ENCODE peak calls at places on chromosome 14, in six cellular contexts. One of them, this sample, is unnamed.

GRCh38 chr14:96042218-96042930 is 3.2 kb downstream of the C14orf132 start:
- DNase-seq in GM23248: peak; percentile 73
- DNase-seq in endodermal cell: no peak
- DNase-seq in K562: no peak
- DNase-seq in neuronal stem cell: no peak
- DNase-seq in endothelial cell of umbilical vein: no peak
- DNase-seq in this sample: peak; percentile 69

GRCh38 chr14:27528328-27528727 is 930.5 kb upstream of the NOVA1 start:
- DNase-seq in K562: peak; percentile 2
- DNase-seq in endothelial cell of umbilical vein: peak; percentile 50
- DNase-seq in endodermal cell: no peak
- DNase-seq in neuronal stem cell: peak; percentile 18
- DNase-seq in GM23248: peak; percentile 7
- DNase-seq in this sample: no peak

GRCh38 chr14:86575141-86575540 is 1045.2 kb downstream of the FLRT2 start:
- DNase-seq in GM23248: no peak
- DNase-seq in K562: no peak
- DNase-seq in neuronal stem cell: no peak
- DNase-seq in endodermal cell: no peak
- DNase-seq in endothelial cell of umbilical vein: no peak
- DNase-seq in this sample: peak; percentile 32

GRCh38 chr14:89616425-89617141 is 199.6 kb upstream of the FOXN3 start:
- DNase-seq in neuronal stem cell: no peak
- DNase-seq in GM23248: peak; percentile 62
- DNase-seq in K562: no peak
- DNase-seq in endodermal cell: peak; percentile 51
- DNase-seq in endothelial cell of umbilical vein: peak; percentile 28
- DNase-seq in this sample: peak; percentile 39

GRCh38 chr14:61322011-61322798 is 826 bp downstream of the PRKCH start:
- DNase-seq in GM23248: no peak
- DNase-seq in neuronal stem cell: no peak
- DNase-seq in endothelial cell of umbilical vein: no peak
- DNase-seq in endodermal cell: peak; percentile 71
- DNase-seq in K562: no peak
- DNase-seq in this sample: no peak

GRCh38 chr14:103391048-103391447 is 5.8 kb downstream of the MARK3 start:
- DNase-seq in neuronal stem cell: no peak
- DNase-seq in endothelial cell of umbilical vein: peak; percentile 80
- DNase-seq in endodermal cell: no peak
- DNase-seq in GM23248: peak; percentile 84
- DNase-seq in K562: peak; percentile 19
- DNase-seq in this sample: peak; percentile 87

GRCh38 chr14:68297871-68298468 is 478.4 kb downstream of the RAD51B start:
- DNase-seq in endothelial cell of umbilical vein: peak; percentile 58
- DNase-seq in neuronal stem cell: no peak
- DNase-seq in GM23248: peak; percentile 20
- DNase-seq in K562: no peak
- DNase-seq in endodermal cell: peak; percentile 64
- DNase-seq in this sample: peak; percentile 38

GRCh38 chr14:105069887-105070759 is 4.9 kb upstream of the GPR132 start:
- DNase-seq in GM23248: peak; percentile 45
- DNase-seq in K562: peak; percentile 47
- DNase-seq in neuronal stem cell: no peak
- DNase-seq in endothelial cell of umbilical vein: no peak
- DNase-seq in endodermal cell: peak; percentile 39
- DNase-seq in this sample: peak; percentile 33

GRCh38 chr14:78530078-78530477 is 359.9 kb downstream of the NRXN3 start:
- DNase-seq in endothelial cell of umbilical vein: no peak
- DNase-seq in endodermal cell: peak; percentile 89
- DNase-seq in GM23248: peak; percentile 41
- DNase-seq in neuronal stem cell: peak; percentile 76
- DNase-seq in K562: peak; percentile 29
- DNase-seq in this sample: no peak

GRCh38 chr14:50410016-50410530 is 13.4 kb upstream of the CDKL1 start:
- DNase-seq in endodermal cell: no peak
- DNase-seq in K562: no peak
- DNase-seq in GM23248: no peak
- DNase-seq in neuronal stem cell: no peak
- DNase-seq in endothelial cell of umbilical vein: no peak
- DNase-seq in this sample: no peak

GRCh38 chr14:103694572-103695026 is 20.7 kb downstream of the XRCC3 start:
- DNase-seq in endothelial cell of umbilical vein: no peak
- DNase-seq in K562: no peak
- DNase-seq in endodermal cell: peak; percentile 64
- DNase-seq in neuronal stem cell: no peak
- DNase-seq in GM23248: no peak
- DNase-seq in this sample: no peak

GRCh38 chr14:61103541-61104339 is 122.7 kb downstream of the SLC38A6 start:
- DNase-seq in neuronal stem cell: no peak
- DNase-seq in GM23248: peak; percentile 97
- DNase-seq in endodermal cell: peak; percentile 78
- DNase-seq in K562: peak; percentile 84
- DNase-seq in endothelial cell of umbilical vein: peak; percentile 94
- DNase-seq in this sample: peak; percentile 99

GRCh38 chr14:105864651-105865265 is 338.4 kb downstream of the TMEM121 start:
- DNase-seq in K562: no peak
- DNase-seq in endothelial cell of umbilical vein: no peak
- DNase-seq in GM23248: no peak
- DNase-seq in neuronal stem cell: no peak
- DNase-seq in endodermal cell: peak; percentile 17
- DNase-seq in this sample: no peak

GRCh38 chr14:105879867-105880561 is 353.6 kb downstream of the TMEM121 start:
- DNase-seq in endodermal cell: peak; percentile 17
- DNase-seq in K562: no peak
- DNase-seq in neuronal stem cell: no peak
- DNase-seq in endothelial cell of umbilical vein: no peak
- DNase-seq in GM23248: no peak
- DNase-seq in this sample: no peak

GRCh38 chr14:90785474-90785873 is 30.8 kb downstream of the TTC7B start:
- DNase-seq in K562: no peak
- DNase-seq in neuronal stem cell: no peak
- DNase-seq in endodermal cell: peak; percentile 73
- DNase-seq in endothelial cell of umbilical vein: peak; percentile 37
- DNase-seq in GM23248: peak; percentile 24
- DNase-seq in this sample: no peak

GRCh38 chr14:55000381-55000780 is 26.5 kb downstream of the WDHD1 start:
- DNase-seq in GM23248: no peak
- DNase-seq in endodermal cell: no peak
- DNase-seq in endothelial cell of umbilical vein: no peak
- DNase-seq in neuronal stem cell: no peak
- DNase-seq in K562: no peak
- DNase-seq in this sample: peak; percentile 58

GRCh38 chr14:78697341-78697740 is 527.2 kb downstream of the NRXN3 start:
- DNase-seq in GM23248: peak; percentile 62
- DNase-seq in K562: peak; percentile 8
- DNase-seq in endodermal cell: no peak
- DNase-seq in endothelial cell of umbilical vein: peak; percentile 46
- DNase-seq in neuronal stem cell: no peak
- DNase-seq in this sample: peak; percentile 26

GRCh38 chr14:63249112-63249511 is 44.9 kb downstream of the RHOJ start:
- DNase-seq in neuronal stem cell: no peak
- DNase-seq in endothelial cell of umbilical vein: peak; percentile 79
- DNase-seq in endodermal cell: no peak
- DNase-seq in GM23248: peak; percentile 26
- DNase-seq in K562: no peak
- DNase-seq in this sample: peak; percentile 48

GRCh38 chr14:90054803-90055202 is 7.0 kb upstream of the KCNK13 start:
- DNase-seq in GM23248: no peak
- DNase-seq in endothelial cell of umbilical vein: no peak
- DNase-seq in neuronal stem cell: no peak
- DNase-seq in K562: no peak
- DNase-seq in endodermal cell: no peak
- DNase-seq in this sample: no peak

GRCh38 chr14:36791402-36791801 is 129.7 kb downstream of the PAX9 start:
- DNase-seq in endothelial cell of umbilical vein: no peak
- DNase-seq in endodermal cell: no peak
- DNase-seq in neuronal stem cell: no peak
- DNase-seq in K562: no peak
- DNase-seq in GM23248: no peak
- DNase-seq in this sample: no peak

GRCh38 chr14:80705241-80705980 is 236.1 kb downstream of the CEP128 start:
- DNase-seq in endothelial cell of umbilical vein: no peak
- DNase-seq in K562: no peak
- DNase-seq in GM23248: no peak
- DNase-seq in endodermal cell: no peak
- DNase-seq in neuronal stem cell: no peak
- DNase-seq in this sample: no peak

GRCh38 chr14:69246331-69246730 is 13.6 kb upstream of the GALNT16 start:
- DNase-seq in neuronal stem cell: no peak
- DNase-seq in K562: no peak
- DNase-seq in endodermal cell: no peak
- DNase-seq in endothelial cell of umbilical vein: no peak
- DNase-seq in GM23248: no peak
- DNase-seq in this sample: no peak

GRCh38 chr14:91292476-91292875 is 48.0 kb upstream of the GPR68 start:
- DNase-seq in neuronal stem cell: no peak
- DNase-seq in GM23248: no peak
- DNase-seq in endodermal cell: no peak
- DNase-seq in K562: no peak
- DNase-seq in endothelial cell of umbilical vein: no peak
- DNase-seq in this sample: no peak

GRCh38 chr14:95307402-95308041 is 12.2 kb downstream of the CLMN start:
- DNase-seq in neuronal stem cell: no peak
- DNase-seq in K562: no peak
- DNase-seq in endothelial cell of umbilical vein: no peak
- DNase-seq in endodermal cell: no peak
- DNase-seq in GM23248: no peak
- DNase-seq in this sample: no peak

GRCh38 chr14:52802597-52802996 is 11.2 kb upstream of the GNPNAT1 start:
- DNase-seq in K562: no peak
- DNase-seq in endodermal cell: no peak
- DNase-seq in GM23248: peak; percentile 95
- DNase-seq in endothelial cell of umbilical vein: no peak
- DNase-seq in neuronal stem cell: no peak
- DNase-seq in this sample: peak; percentile 92

GRCh38 chr14:55188686-55189295 is 2.6 kb downstream of the DLGAP5 start:
- DNase-seq in K562: no peak
- DNase-seq in endodermal cell: no peak
- DNase-seq in GM23248: peak; percentile 61
- DNase-seq in neuronal stem cell: no peak
- DNase-seq in endothelial cell of umbilical vein: peak; percentile 56
- DNase-seq in this sample: peak; percentile 31

GRCh38 chr14:20606190-20606901 is 15.2 kb upstream of the RNASE12 start:
- DNase-seq in endothelial cell of umbilical vein: peak; percentile 55
- DNase-seq in neuronal stem cell: no peak
- DNase-seq in GM23248: peak; percentile 59
- DNase-seq in endodermal cell: peak; percentile 84
- DNase-seq in K562: peak; percentile 44
- DNase-seq in this sample: peak; percentile 34

GRCh38 chr14:53599221-53599945 is 357.2 kb downstream of the BMP4 start:
- DNase-seq in endothelial cell of umbilical vein: no peak
- DNase-seq in GM23248: no peak
- DNase-seq in endodermal cell: no peak
- DNase-seq in neuronal stem cell: no peak
- DNase-seq in K562: no peak
- DNase-seq in this sample: peak; percentile 12

GRCh38 chr14:70698288-70698687 is 56.6 kb downstream of the TTC9 start:
- DNase-seq in K562: peak; percentile 52
- DNase-seq in neuronal stem cell: no peak
- DNase-seq in endodermal cell: peak; percentile 47
- DNase-seq in endothelial cell of umbilical vein: no peak
- DNase-seq in GM23248: peak; percentile 72
- DNase-seq in this sample: peak; percentile 19

GRCh38 chr14:79840068-79840467 is 371.2 kb downstream of the DIO2 start:
- DNase-seq in neuronal stem cell: no peak
- DNase-seq in endodermal cell: no peak
- DNase-seq in endothelial cell of umbilical vein: no peak
- DNase-seq in GM23248: no peak
- DNase-seq in K562: no peak
- DNase-seq in this sample: no peak

GRCh38 chr14:85529803-85530574 is at the start of gene FLRT2:
- DNase-seq in endothelial cell of umbilical vein: peak; percentile 93
- DNase-seq in neuronal stem cell: peak; percentile 23
- DNase-seq in K562: no peak
- DNase-seq in GM23248: peak; percentile 78
- DNase-seq in endodermal cell: peak; percentile 84
- DNase-seq in this sample: peak; percentile 44
- H3K9ac ChIP-seq in endothelial cell of umbilical vein: peak within 1 kb of the TSS; percentile 97
- H3K9ac ChIP-seq in neuronal stem cell: peak within 1 kb of the TSS; percentile 46
- H3K9ac ChIP-seq in K562: no peak within 1 kb of the TSS
- H3K9ac ChIP-seq in GM23248: peak within 1 kb of the TSS; percentile 92
- H3K9ac ChIP-seq in endodermal cell: peak within 1 kb of the TSS; percentile 31
- H3K9ac ChIP-seq in this sample: peak within 1 kb of the TSS; percentile 70

GRCh38 chr14:93045211-93045674 is 70.5 kb downstream of the ITPK1 start:
- DNase-seq in endodermal cell: peak; percentile 89
- DNase-seq in neuronal stem cell: peak; percentile 60
- DNase-seq in endothelial cell of umbilical vein: peak; percentile 16
- DNase-seq in K562: peak; percentile 33
- DNase-seq in GM23248: no peak
- DNase-seq in this sample: no peak
- H3K9ac ChIP-seq in endodermal cell: no peak overlapping the region
- H3K9ac ChIP-seq in neuronal stem cell: no peak overlapping the region
- H3K9ac ChIP-seq in endothelial cell of umbilical vein: no peak overlapping the region
- H3K9ac ChIP-seq in K562: no peak overlapping the region
- H3K9ac ChIP-seq in GM23248: no peak overlapping the region
- H3K9ac ChIP-seq in this sample: no peak overlapping the region

DNA sequence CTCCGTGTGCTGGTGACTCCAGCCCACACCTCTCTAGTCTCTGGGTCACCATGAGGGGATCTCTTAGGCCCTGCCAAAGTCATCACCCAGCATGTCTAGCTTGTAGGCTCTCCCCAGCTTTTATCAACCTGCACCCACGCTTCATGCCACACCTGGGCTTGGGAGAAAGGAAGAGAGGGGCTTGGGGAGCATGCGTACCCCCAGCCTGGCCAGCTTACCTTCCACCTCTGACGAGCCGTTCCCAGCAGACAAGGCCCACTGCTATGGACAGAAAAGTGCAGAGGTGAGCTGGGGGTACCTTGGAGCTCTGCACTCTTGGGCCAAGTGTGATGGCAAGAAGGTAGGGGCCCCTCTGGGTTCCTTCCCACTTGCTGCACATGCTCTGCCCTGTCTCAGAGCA is 1.7 kb downstream of the PGF start:
- DNase-seq in endodermal cell: no peak
- DNase-seq in GM23248: no peak
- DNase-seq in K562: no peak
- DNase-seq in endothelial cell of umbilical vein: no peak
- DNase-seq in neuronal stem cell: no peak
- DNase-seq in this sample: no peak
- H3K9ac ChIP-seq in endodermal cell: no peak overlapping the region
- H3K9ac ChIP-seq in GM23248: no peak overlapping the region
- H3K9ac ChIP-seq in K562: no peak overlapping the region
- H3K9ac ChIP-seq in endothelial cell of umbilical vein: peak overlapping the region; percentile 86
- H3K9ac ChIP-seq in neuronal stem cell: no peak overlapping the region
- H3K9ac ChIP-seq in this sample: no peak overlapping the region

DNA sequence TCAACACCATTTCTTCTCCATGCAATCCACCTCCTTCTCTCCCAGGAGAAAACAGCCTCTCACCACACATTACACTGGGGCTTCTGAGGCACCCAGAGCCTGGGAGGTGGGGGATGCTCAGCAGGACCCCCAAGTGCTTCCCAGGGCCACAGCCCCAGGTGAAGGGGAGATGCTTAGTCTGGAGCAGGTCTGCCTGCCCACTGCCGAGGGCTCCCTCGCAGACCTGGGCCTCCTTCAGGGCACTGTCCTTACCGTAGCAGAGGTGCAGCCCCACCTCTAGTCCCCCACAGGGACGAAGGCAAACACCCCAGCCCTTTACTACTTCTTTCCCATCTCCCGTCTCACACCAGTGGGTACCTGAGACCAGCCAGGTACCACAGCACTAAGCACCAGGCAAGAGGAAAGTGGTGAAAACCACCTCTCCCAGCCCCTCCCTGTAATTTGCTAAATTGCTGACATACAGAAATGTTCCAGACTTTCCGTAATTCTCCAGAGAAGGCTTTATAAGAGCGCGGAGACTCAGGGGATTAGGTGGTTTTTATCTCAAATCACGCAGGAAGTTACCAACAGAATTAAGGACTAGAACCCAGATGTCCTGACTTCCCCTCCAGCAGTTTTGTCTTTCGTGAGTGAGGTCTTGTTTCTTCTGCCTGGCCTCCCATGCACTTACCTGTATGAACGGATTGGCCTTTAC is 59.0 kb downstream of the PLEKHG3 start:
- DNase-seq in endothelial cell of umbilical vein: no peak
- DNase-seq in K562: no peak
- DNase-seq in endodermal cell: no peak
- DNase-seq in GM23248: no peak
- DNase-seq in neuronal stem cell: no peak
- DNase-seq in this sample: no peak
- H3K9ac ChIP-seq in endothelial cell of umbilical vein: no peak overlapping the region
- H3K9ac ChIP-seq in K562: no peak overlapping the region
- H3K9ac ChIP-seq in endodermal cell: no peak overlapping the region
- H3K9ac ChIP-seq in GM23248: no peak overlapping the region
- H3K9ac ChIP-seq in neuronal stem cell: no peak overlapping the region
- H3K9ac ChIP-seq in this sample: no peak overlapping the region